ENCODE peak calls at places on chromosome 21, in four cellular contexts. R is GM23248, O is PC-3, K is hepatocyte. F is an unnamed sample.

GRCh38 chr21:23578027-23578426 is 2029.3 kb downstream of the MRPL39 start:
- DNase-seq in O (no peak), R (no peak), K (no peak), F (no peak)

GRCh38 chr21:34018185-34018584 is 55.2 kb upstream of the MRPS6 start:
- DNase-seq in K (no peak), O (no peak), R (no peak), F (no peak)

GRCh38 chr21:43279578-43279894 is 110.7 kb downstream of the CRYAA start:
- DNase-seq in K (no peak), R (no peak), O (no peak), F (no peak)

GRCh38 chr21:15826147-15826780 is 96.5 kb downstream of the USP25 start:
- DNase-seq in O (peak), R (peak), K (peak), F (peak)

GRCh38 chr21:31298618-31299269 is 45.3 kb downstream of the TIAM1 start:
- DNase-seq in K (no peak), R (no peak), O (no peak), F (no peak)

GRCh38 chr21:34180826-34181359 is 107.5 kb downstream of the MRPS6 start:
- DNase-seq in R (no peak), O (no peak), K (no peak), F (no peak)

GRCh38 chr21:26709090-26709489 is 136.0 kb upstream of the CYYR1 start:
- DNase-seq in K (no peak), O (peak), R (peak), F (no peak)

GRCh38 chr21:26280715-26281310 is 110.2 kb upstream of the APP start:
- DNase-seq in K (no peak), R (peak), O (peak), F (no peak)

GRCh38 chr21:33855190-33855589 is 60.4 kb downstream of the ATP5PO start:
- DNase-seq in O (no peak), R (no peak), K (no peak), F (no peak)

GRCh38 chr21:33834801-33835500 is 80.7 kb downstream of the ATP5PO start:
- DNase-seq in K (no peak), R (no peak), O (no peak), F (no peak)

GRCh38 chr21:42844411-42845113 is 34.8 kb downstream of the WDR4 start:
- DNase-seq in O (no peak), R (no peak), K (no peak), F (no peak)

GRCh38 chr21:20998886-20999285 is 677 bp downstream of the NCAM2 start:
- DNase-seq in K (no peak), O (no peak), R (peak), F (no peak)
- H2AFZ ChIP-seq in K (peak), O (peak), R (peak), F (no peak)

DNA sequence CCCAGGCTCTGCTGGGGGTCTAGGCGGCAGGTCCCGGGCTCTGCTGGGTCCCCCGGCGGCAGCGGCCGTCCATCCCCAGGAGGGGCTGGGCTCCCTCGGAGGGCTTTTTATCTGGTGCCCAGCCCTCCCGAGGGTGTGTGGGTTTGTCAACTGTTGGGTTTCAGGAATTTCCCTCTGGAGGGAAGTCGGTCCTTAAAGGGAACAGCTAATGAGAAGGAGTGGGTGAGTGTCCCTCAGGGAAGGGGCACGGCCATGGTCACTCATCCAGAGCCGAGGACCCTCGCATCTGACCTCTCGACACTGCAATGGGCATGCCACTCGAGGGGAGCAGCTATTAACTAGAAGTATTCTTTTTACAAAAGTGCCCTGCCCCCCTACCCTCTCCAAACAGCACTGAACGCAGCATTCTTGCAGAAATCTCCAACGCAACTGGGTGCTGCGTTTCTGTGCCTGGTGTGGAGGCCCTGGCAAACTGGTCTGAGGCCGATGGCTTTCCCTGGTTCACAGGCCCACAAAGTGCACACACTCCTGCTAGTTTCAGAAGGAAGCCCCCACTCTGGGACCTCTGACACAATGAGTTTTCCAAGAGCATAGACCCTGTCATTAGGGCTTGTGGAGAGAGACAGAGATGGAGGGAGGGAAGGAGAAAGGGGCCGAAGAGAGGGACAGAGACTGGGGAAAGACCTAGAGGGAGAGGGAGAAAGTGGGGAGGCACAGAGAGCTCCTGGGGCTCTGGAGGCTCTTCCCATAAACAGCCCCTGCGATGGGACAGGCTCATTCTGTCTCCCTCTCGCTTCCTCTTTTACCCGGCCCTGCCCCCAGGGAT is 1.0 kb upstream of the TSPEAR start:
- DNase-seq in O (no peak), R (no peak), K (no peak), F (no peak)
- TF ChIP-seq EZH2 in O (no peak), R (peak), K (no peak), F (no peak)

DNA sequence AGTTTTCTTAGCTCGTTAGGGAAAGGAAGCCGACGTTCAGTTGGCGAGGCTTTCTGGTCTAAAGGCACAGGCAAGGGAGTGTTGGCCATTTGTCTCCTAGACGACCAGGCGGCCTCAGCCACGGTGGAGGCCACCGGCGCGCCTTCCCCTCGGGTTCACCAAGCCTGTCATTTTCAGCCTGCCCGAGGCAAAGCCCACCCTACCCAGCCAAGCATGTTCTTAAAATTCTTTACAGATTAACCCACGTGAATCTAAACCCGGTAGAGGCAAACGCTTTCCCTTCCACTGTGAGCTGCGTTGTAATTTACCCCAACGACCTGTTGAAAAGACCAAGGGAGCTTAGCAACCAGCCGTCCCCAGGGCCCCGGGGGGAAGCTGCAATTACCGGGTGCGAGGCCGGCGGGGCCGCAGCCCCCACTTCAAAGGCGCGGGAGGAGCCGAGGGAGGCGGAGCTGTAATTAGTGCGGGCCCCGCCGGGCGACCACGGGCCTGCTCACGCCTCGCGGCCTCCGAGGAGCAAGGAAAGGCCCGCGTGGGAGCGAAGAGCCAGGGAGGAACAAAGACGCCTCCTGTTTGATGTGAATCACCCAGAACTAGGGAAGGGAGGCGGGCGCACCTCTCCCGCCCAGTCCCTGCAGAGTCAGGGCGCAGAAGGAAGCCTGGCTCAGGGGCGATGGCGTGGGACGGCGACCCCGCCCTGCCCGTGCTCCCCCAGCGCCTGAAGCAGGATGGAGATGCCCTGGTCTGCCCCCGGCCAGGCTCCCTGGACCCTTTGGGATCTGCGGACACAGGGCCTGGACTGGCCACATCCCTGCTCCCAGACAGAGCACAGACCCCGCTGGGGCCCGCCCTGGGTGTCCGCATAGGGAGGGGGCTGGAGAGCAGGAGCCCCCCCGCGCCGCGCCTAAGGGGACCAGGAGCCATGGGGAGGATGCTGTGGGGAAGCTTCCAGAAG is 12.1 kb upstream of the TSPEAR start:
- DNase-seq in R (peak), K (no peak), O (no peak), F (no peak)
- H3K4me3 ChIP-seq in R (no peak), K (no peak), O (no peak), F (no peak)

GRCh38 chr21:38759286-38759872 is 46.4 kb upstream of the ETS2 start:
- DNase-seq in K (no peak), R (peak), O (peak), F (no peak)
- H2AFZ ChIP-seq in K (no peak), R (peak), O (peak), F (no peak)

GRCh38 chr21:41762753-41763152 is 4.1 kb downstream of the RIPK4 start:
- DNase-seq in O (no peak), R (no peak), K (no peak), F (no peak)

GRCh38 chr21:41761211-41762181 is 5.4 kb downstream of the RIPK4 start:
- DNase-seq in O (peak), K (peak), R (peak), F (no peak)

GRCh38 chr21:41763996-41764395 is 2.9 kb downstream of the RIPK4 start:
- DNase-seq in K (no peak), O (no peak), R (no peak), F (peak)

GRCh38 chr21:41763398-41763931 is 3.4 kb downstream of the RIPK4 start:
- DNase-seq in K (peak), R (no peak), O (peak), F (no peak)

GRCh38 chr21:41762236-41762635 is 4.6 kb downstream of the RIPK4 start:
- DNase-seq in R (no peak), O (peak), K (no peak), F (no peak)
- TF ChIP-seq EZH2 in R (no peak), O (no peak), K (no peak), F (no peak)

DNA sequence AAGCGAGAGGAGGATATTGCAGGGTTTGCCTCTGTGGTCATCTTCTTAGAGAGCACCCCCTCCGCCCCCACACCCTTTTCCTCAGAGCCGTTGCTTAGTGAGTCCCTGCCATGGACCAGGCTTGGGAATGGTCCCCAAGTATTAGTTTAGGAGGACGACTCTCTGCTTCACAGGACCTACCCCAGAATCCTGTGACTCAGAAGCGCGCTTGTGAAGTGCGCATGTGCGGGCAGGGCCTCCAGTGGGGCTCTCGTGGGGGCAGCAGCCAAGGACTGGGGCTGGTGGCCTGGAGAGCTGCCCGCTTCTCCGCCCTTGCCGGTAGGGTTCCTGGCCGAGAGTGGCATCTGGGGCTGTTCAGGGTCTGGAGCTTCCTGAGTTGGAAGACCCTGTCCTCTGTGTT is 37.3 kb upstream of the HMGN1 start:
- DNase-seq in O (no peak), K (no peak), R (no peak), F (no peak)
- H3K4me3 ChIP-seq in O (no peak), K (no peak), R (peak), F (no peak)

GRCh38 chr21:20902511-20902910 is 95.7 kb upstream of the NCAM2 start:
- DNase-seq in K (no peak), O (no peak), R (no peak), F (no peak)
- H2AFZ ChIP-seq in K (no peak), O (no peak), R (no peak), F (no peak)

GRCh38 chr21:46567348-46567747 is 37.5 kb downstream of the S100B start:
- DNase-seq in R (no peak), O (no peak), K (no peak), F (no peak)

GRCh38 chr21:46570119-46570518 is 34.8 kb downstream of the S100B start:
- DNase-seq in K (no peak), O (no peak), R (no peak), F (no peak)

GRCh38 chr21:46570631-46571030 is 34.3 kb downstream of the S100B start:
- DNase-seq in R (no peak), O (no peak), K (no peak), F (no peak)

GRCh38 chr21:46568562-46568961 is 36.3 kb downstream of the S100B start:
- DNase-seq in K (no peak), O (no peak), R (no peak), F (no peak)

DNA sequence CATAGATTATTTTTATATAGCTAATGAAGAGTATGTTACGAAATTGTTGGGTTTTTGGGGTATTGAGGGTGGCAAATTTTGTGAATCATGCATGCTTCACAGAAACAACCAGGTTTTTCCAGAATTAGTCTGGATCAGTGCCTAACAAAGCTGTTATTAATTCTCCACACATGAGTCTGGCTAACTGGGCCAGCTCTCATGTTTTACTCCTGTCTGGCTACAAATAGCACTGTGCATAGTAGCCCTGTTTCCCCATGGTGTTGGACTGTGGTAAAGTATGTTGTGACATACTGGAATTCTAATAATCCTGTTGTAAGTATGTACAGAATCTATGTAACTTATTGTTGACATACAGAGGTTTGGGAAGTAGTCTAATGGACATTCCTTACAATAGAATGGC is 35.8 kb downstream of the S100B start:
- DNase-seq in R (peak), K (no peak), O (no peak), F (no peak)
- TF ChIP-seq EZH2 in R (no peak), K (no peak), O (no peak), F (no peak)

GRCh38 chr21:17441370-17441769 is 71.5 kb upstream of the CXADR start:
- DNase-seq in K (peak), R (no peak), O (peak), F (no peak)

GRCh38 chr21:17444828-17445227 is 68.0 kb upstream of the CXADR start:
- DNase-seq in O (no peak), R (no peak), K (no peak), F (no peak)

GRCh38 chr21:17438642-17439041 is 74.2 kb upstream of the CXADR start:
- DNase-seq in K (no peak), O (no peak), R (no peak), F (no peak)

GRCh38 chr21:17442174-17442573 is 70.7 kb upstream of the CXADR start:
- DNase-seq in R (no peak), O (no peak), K (no peak), F (no peak)

GRCh38 chr21:17440955-17441354 is 71.9 kb upstream of the CXADR start:
- DNase-seq in O (no peak), R (no peak), K (no peak), F (no peak)
- H3K4me3 ChIP-seq in O (no peak), R (no peak), K (no peak), F (no peak)

GRCh38 chr21:36241717-36242116 is 78.3 kb upstream of the MORC3 start:
- DNase-seq in K (no peak), O (no peak), R (no peak), F (no peak)
- H2AFZ ChIP-seq in K (no peak), O (no peak), R (no peak), F (no peak)